ENCODE peak calls at places on chromosomes 11 and 22, in eight cellular contexts. L, H, M, O, S, C, B and Q are unnamed samples.

GRCh38 chr22:40679964-40680818 is 907 bp downstream of the MCHR1 start:
- DNase-seq in S (no peak), M (no peak), L (no peak), B (no peak), C (no peak), O (no peak), H (peak), Q (peak)

GRCh38 chr11:1446623-1447022 is 40.0 kb downstream of the MOB2 start:
- DNase-seq in H (no peak), C (no peak), B (no peak), S (no peak), L (no peak), O (no peak), M (no peak), Q (no peak)

GRCh38 chr11:126111458-126112116 is 48.9 kb upstream of the CDON start:
- DNase-seq in O (peak), C (no peak), H (peak), L (peak), B (no peak), S (no peak), M (no peak), Q (no peak)

GRCh38 chr22:34019190-34019845 is 99.0 kb upstream of the LARGE1 start:
- DNase-seq in H (no peak), B (no peak), O (no peak), M (no peak), C (no peak), S (no peak), L (no peak), Q (no peak)

GRCh38 chr22:37472418-37473006 is 13.7 kb downstream of the MFNG start:
- DNase-seq in O (no peak), M (no peak), C (peak), S (no peak), L (peak), B (peak), H (no peak), Q (peak)

GRCh38 chr22:24105661-24106060 is 75.6 kb upstream of the SUSD2 start:
- DNase-seq in O (no peak), L (no peak), C (no peak), H (peak), B (no peak), S (no peak), M (no peak), Q (no peak)

GRCh38 chr11:64868904-64869570 is 9.4 kb downstream of the EHD1 start:
- DNase-seq in S (peak), C (peak), L (no peak), B (no peak), O (peak), M (no peak), H (no peak), Q (no peak)

GRCh38 chr22:36301851-36302250 is 48.9 kb downstream of the APOL1 start:
- DNase-seq in S (peak), M (no peak), H (no peak), O (no peak), L (no peak), B (no peak), C (no peak), Q (no peak)

GRCh38 chr11:44112083-44112865 is 16.8 kb downstream of the EXT2 start:
- DNase-seq in L (peak), H (no peak), M (no peak), C (no peak), S (no peak), B (no peak), O (peak), Q (no peak)

GRCh38 chr11:74717211-74717997 is 13.8 kb downstream of the CHRDL2 start:
- DNase-seq in M (no peak), L (no peak), B (no peak), O (no peak), S (no peak), H (no peak), C (no peak), Q (peak)

GRCh38 chr11:47863189-47863892 is 15.2 kb upstream of the NUP160 start:
- DNase-seq in M (no peak), C (no peak), H (no peak), S (no peak), O (no peak), L (peak), B (no peak), Q (no peak)